ENCODE peak calls at places on chromosome 22, in nine cellular contexts. T is Calu3; Q is epithelial cell of esophagus; C is heart right ventricle; P is pancreas; Y is colonic mucosa; O is CD8-positive, alpha-beta T cell; E is endothelial cell; K is cardiac muscle cell. Z is an unnamed sample.

GRCh38 chr22:35023692-35024363 is 42.1 kb upstream of the ISX start:
- DNase-seq in P (peak; percentile 95), Q (peak; percentile 25), T (peak; percentile 87), O (peak; percentile 8), Y (peak; percentile 87), K (peak; percentile 82), C (peak; percentile 45), E (peak; percentile 85), Z (peak; percentile 6)

GRCh38 chr22:26903030-26903856 is 245.9 kb downstream of the MIAT start:
- DNase-seq in O (no peak), T (no peak), P (no peak), C (no peak), Y (no peak), Q (no peak), K (peak; percentile 73), E (peak; percentile 8), Z (no peak)

GRCh38 chr22:44580756-44581435 is 82.9 kb upstream of the RTL6 start:
- DNase-seq in O (no peak), C (no peak), P (peak; percentile 44), E (no peak), Y (no peak), K (no peak), Q (no peak), T (no peak), Z (no peak)

GRCh38 chr22:40289991-40290459 is 56.3 kb upstream of the ADSL start:
- DNase-seq in Y (no peak), Q (no peak), C (no peak), T (no peak), K (no peak), P (no peak), E (no peak), O (peak; percentile 52), Z (peak; percentile 7)

GRCh38 chr22:44261164-44261860 is 51.4 kb downstream of the SHISAL1 start:
- DNase-seq in C (no peak), P (peak; percentile 30), T (no peak), O (no peak), E (no peak), K (no peak), Y (no peak), Q (no peak), Z (no peak)

GRCh38 chr22:21690401-21690801 is 24.6 kb downstream of the PPIL2 start:
- DNase-seq in Y (no peak), T (no peak), O (no peak), E (no peak), K (no peak), Q (no peak), C (no peak), P (no peak), Z (no peak)

GRCh38 chr22:45576730-45577464 is 74.2 kb downstream of the FBLN1 start:
- DNase-seq in T (no peak), C (no peak), Q (no peak), Y (no peak), E (no peak), K (no peak), O (no peak), P (peak; percentile 43), Z (no peak)

GRCh38 chr22:32325416-32325801 is 32.3 kb upstream of the RFPL3 start:
- DNase-seq in Q (no peak), Y (no peak), C (no peak), K (peak; percentile 13), T (no peak), E (no peak), O (no peak), P (peak; percentile 47), Z (no peak)

GRCh38 chr22:41512421-41513194 is 31.7 kb downstream of the POLR3H start:
- DNase-seq in K (peak; percentile 81), T (peak; percentile 50), E (no peak), O (no peak), C (no peak), P (no peak), Q (peak; percentile 75), Y (no peak), Z (peak; percentile 82)

GRCh38 chr22:50587407-50587806 is 4.8 kb upstream of the CHKB start:
- DNase-seq in P (peak; percentile 17), T (no peak), Q (no peak), K (no peak), O (no peak), C (no peak), Y (no peak), E (no peak), Z (no peak)

GRCh38 chr22:35894937-35895708 is 133.5 kb downstream of the RBFOX2 start:
- DNase-seq in O (no peak), P (no peak), E (no peak), K (peak; percentile 78), Y (peak; percentile 19), T (no peak), C (peak; percentile 69), Q (peak; percentile 99), Z (peak; percentile 61)

GRCh38 chr22:40178417-40179409 is 988 bp downstream of the TNRC6B start:
- DNase-seq in C (no peak), E (peak; percentile 22), T (no peak), O (no peak), K (peak; percentile 59), Q (peak; percentile 39), P (peak; percentile 62), Y (peak; percentile 71), Z (peak; percentile 57)

GRCh38 chr22:17366329-17366728 is 2.9 kb upstream of the CECR2 start:
- DNase-seq in Y (no peak), Q (no peak), T (no peak), P (no peak), C (no peak), K (no peak), O (no peak), E (no peak), Z (no peak)

GRCh38 chr22:31621507-31622160 is 40.4 kb downstream of the PISD start:
- DNase-seq in E (no peak), C (no peak), P (no peak), Y (no peak), K (no peak), Q (no peak), T (no peak), O (no peak), Z (no peak)

GRCh38 chr22:24319451-24319850 is 48.8 kb downstream of the SPECC1L start:
- DNase-seq in K (no peak), O (no peak), T (no peak), C (no peak), Y (no peak), E (no peak), P (no peak), Q (peak; percentile 30), Z (peak; percentile 52)

GRCh38 chr22:20567371-20567847 is 60.0 kb downstream of the MED15 start:
- DNase-seq in E (no peak), K (no peak), C (no peak), O (no peak), P (no peak), T (peak; percentile 69), Y (no peak), Q (peak; percentile 82), Z (peak; percentile 55)

GRCh38 chr22:23121026-23121823 is 20.6 kb downstream of the RSPH14 start:
- DNase-seq in K (no peak), Y (no peak), T (no peak), O (no peak), E (no peak), Q (no peak), P (no peak), C (no peak), Z (no peak)

GRCh38 chr22:18119409-18120110 is 9.0 kb downstream of the TUBA8 start:
- DNase-seq in E (no peak), T (peak; percentile 3), K (no peak), P (no peak), Q (no peak), C (peak; percentile 67), Y (peak; percentile 8), O (no peak), Z (no peak)

GRCh38 chr22:23904855-23905254 is 10.7 kb downstream of the MIF start:
- DNase-seq in Y (no peak), K (no peak), E (no peak), P (no peak), T (no peak), O (no peak), Q (no peak), C (peak; percentile 21), Z (no peak)

GRCh38 chr22:32735516-32735915 is 66.0 kb upstream of the TIMP3 start:
- DNase-seq in Q (no peak), Y (no peak), P (no peak), E (no peak), O (no peak), C (no peak), T (no peak), K (no peak), Z (no peak)

GRCh38 chr22:20632518-20632917 is 125.1 kb downstream of the MED15 start:
- DNase-seq in T (no peak), Q (no peak), P (no peak), Y (no peak), C (no peak), E (no peak), K (no peak), O (no peak), Z (no peak)

GRCh38 chr22:24727218-24727851 is 47.2 kb downstream of the PIWIL3 start:
- DNase-seq in E (no peak), O (no peak), K (no peak), Y (peak; percentile 57), T (peak; percentile 72), Q (peak; percentile 86), P (no peak), C (peak; percentile 66), Z (peak; percentile 92)

GRCh38 chr22:41286639-41287091 is 678 bp upstream of the RANGAP1 start:
- DNase-seq in E (peak; percentile 14), P (no peak), Q (no peak), Y (no peak), K (no peak), C (no peak), T (peak; percentile 20), O (no peak), Z (no peak)

GRCh38 chr22:46797355-46797754 is 34.9 kb downstream of the TBC1D22A start:
- DNase-seq in P (no peak), E (no peak), Q (peak; percentile 72), C (no peak), Y (no peak), T (peak; percentile 19), O (no peak), K (peak; percentile 41), Z (peak; percentile 45)
- TF ChIP-seq CTCF in P (no peak), E (no peak), Q (peak; percentile 38), C (no peak), Y (no peak), T (no peak), O (no peak), K (peak; percentile 32), Z (peak; percentile 45)

GRCh38 chr22:37030560-37031281 is 11.2 kb downstream of the MPST start:
- DNase-seq in E (no peak), K (no peak), T (no peak), P (no peak), Q (no peak), Y (no peak), O (no peak), C (no peak), Z (no peak)
- TF ChIP-seq CTCF in E (no peak), K (peak; percentile 4), T (no peak), P (no peak), Q (no peak), Y (no peak), O (no peak), C (no peak), Z (no peak)

GRCh38 chr22:38751422-38752346 is 4.1 kb downstream of the SUN2 start:
- DNase-seq in P (no peak), K (no peak), T (no peak), Q (peak; percentile 84), O (peak; percentile 46), C (no peak), E (no peak), Y (peak; percentile 52), Z (peak; percentile 37)
- TF ChIP-seq CTCF in P (no peak), K (no peak), T (no peak), Q (no peak), O (no peak), C (no peak), E (no peak), Y (no peak), Z (no peak)

GRCh38 chr22:49046546-49047305 is 780.9 kb downstream of the BRD1 start:
- DNase-seq in O (no peak), P (peak; percentile 74), T (peak; percentile 5), Y (peak; percentile 30), Q (no peak), E (peak; percentile 83), K (peak; percentile 73), C (peak; percentile 24), Z (no peak)
- TF ChIP-seq CTCF in O (no peak), P (peak; percentile 43), T (no peak), Y (no peak), Q (no peak), E (peak; percentile 41), K (no peak), C (peak; percentile 10), Z (peak; percentile 5)

Z was measured in astrocyte of the spinal cord.